ENCODE peak calls at places on chromosomes 1 and 21, in ten cellular contexts. F is body of pancreas, M is left ventricle myocardium inferior, N is GM06990, P is AG04450, I is PC-3, L is endodermal cell, B is AG10803, J is psoas muscle, E is transverse colon. K is an unnamed sample.
A peak's percentile ranks its signal among the peaks of the same experiment; 100 is the strongest.

GRCh38 chr1:176604461-176604860 is 141.5 kb downstream of the PAPPA2 start:
- DNase-seq in F (no peak), M (no peak), N (no peak), P (no peak), I (no peak), L (no peak), B (peak; percentile 54), J (no peak), E (no peak), K (no peak)

GRCh38 chr1:117561551-117561950 is 44.3 kb upstream of the TENT5C start:
- DNase-seq in F (no peak), M (no peak), N (no peak), P (no peak), I (no peak), L (no peak), B (no peak), J (no peak), E (no peak), K (no peak)

GRCh38 chr1:86429830-86430229 is 5.9 kb downstream of the CLCA2 start:
- DNase-seq in F (peak; percentile 60), M (no peak), N (no peak), P (peak; percentile 77), I (peak; percentile 94), L (no peak), B (peak; percentile 95), J (no peak), E (no peak), K (peak; percentile 98)

GRCh38 chr1:223716302-223716862 is 4.0 kb downstream of the CAPN2 start:
- DNase-seq in F (no peak), M (no peak), N (peak; percentile 43), P (no peak), I (no peak), L (no peak), B (peak; percentile 86), J (no peak), E (peak; percentile 43), K (peak; percentile 66)

GRCh38 chr1:10850026-10850425 is 53.6 kb upstream of the CASZ1 start:
- DNase-seq in F (no peak), M (no peak), N (no peak), P (no peak), I (no peak), L (no peak), B (no peak), J (no peak), E (no peak), K (no peak)

GRCh38 chr1:56374026-56374974 is 205.1 kb downstream of the PLPP3 start:
- DNase-seq in F (no peak), M (peak; percentile 36), N (no peak), P (no peak), I (peak; percentile 54), L (no peak), B (peak; percentile 46), J (peak; percentile 40), E (no peak), K (no peak)

GRCh38 chr1:29747136-29747670 is 510.9 kb downstream of the PTPRU start:
- DNase-seq in F (no peak), M (no peak), N (no peak), P (no peak), I (no peak), L (no peak), B (no peak), J (no peak), E (no peak), K (no peak)

GRCh38 chr1:151158311-151158710 is 1.9 kb downstream of the TNFAIP8L2 start:
- DNase-seq in F (no peak), M (no peak), N (no peak), P (no peak), I (no peak), L (no peak), B (no peak), J (no peak), E (no peak), K (no peak)

GRCh38 chr1:101567582-101568189 is 330.9 kb downstream of the S1PR1 start:
- DNase-seq in F (peak; percentile 13), M (peak; percentile 15), N (peak; percentile 10), P (no peak), I (peak; percentile 51), L (peak; percentile 73), B (peak; percentile 31), J (no peak), E (peak; percentile 40), K (peak; percentile 47)

GRCh38 chr1:903305-903704 is 20.4 kb upstream of the SAMD11 start:
- DNase-seq in F (no peak), M (no peak), N (no peak), P (no peak), I (no peak), L (peak; percentile 23), B (no peak), J (no peak), E (no peak), K (no peak)

GRCh38 chr1:208437416-208437815 is 193.2 kb upstream of the PLXNA2 start:
- DNase-seq in F (no peak), M (no peak), N (no peak), P (no peak), I (peak; percentile 81), L (no peak), B (peak; percentile 70), J (no peak), E (no peak), K (peak; percentile 8)

GRCh38 chr1:221897312-221897711 is 155.4 kb upstream of the DUSP10 start:
- DNase-seq in F (no peak), M (no peak), N (no peak), P (peak; percentile 18), I (peak; percentile 65), L (no peak), B (peak; percentile 88), J (no peak), E (no peak), K (peak; percentile 10)

DNA sequence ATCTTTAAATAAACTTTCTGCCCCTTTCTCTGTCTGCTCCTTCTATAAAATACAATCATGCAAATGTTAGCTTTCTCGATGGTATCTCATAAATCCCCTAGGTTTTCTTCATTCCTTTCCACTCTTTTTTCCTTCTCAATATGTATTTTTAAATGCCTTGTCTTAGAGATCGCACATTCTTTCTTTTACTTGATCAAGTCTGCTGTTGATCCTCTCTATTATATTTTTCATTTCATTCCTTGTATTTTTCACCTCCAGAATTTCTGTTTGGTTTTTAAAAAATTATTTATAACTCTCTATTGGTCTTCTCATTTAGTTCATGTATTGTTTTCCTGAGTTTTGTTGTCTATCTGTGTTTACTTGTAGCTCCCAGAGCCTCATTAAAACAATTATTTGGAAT is 36.0 kb downstream of the TNFSF4 start:
- DNase-seq in F (no peak), M (no peak), N (no peak), P (no peak), I (no peak), L (no peak), B (no peak), J (no peak), E (no peak), K (no peak)
- TF ChIP-seq CTCF in F (no peak), M (no peak), N (no peak), P (no peak), I (no peak), L (no peak), B (no peak), J (no peak), E (no peak), K (no peak)

DNA sequence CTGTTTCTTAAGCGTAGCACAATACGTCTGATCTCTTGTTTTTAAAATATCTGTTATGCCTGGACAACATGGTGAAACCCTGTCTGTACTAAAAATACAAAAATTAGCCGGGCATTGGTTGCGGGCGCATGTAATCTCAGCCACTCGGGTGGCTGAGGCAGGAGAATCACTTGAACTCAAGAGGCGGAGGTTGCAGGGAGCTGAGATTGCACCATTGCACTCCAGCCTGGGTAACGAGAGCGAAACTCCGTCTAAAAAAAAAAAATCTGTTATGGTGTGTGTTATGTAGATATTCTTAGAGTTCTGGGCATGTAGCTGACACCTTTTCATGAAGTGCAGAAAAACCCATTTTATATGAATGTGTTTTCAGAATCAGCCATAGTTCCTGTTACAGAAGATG is 38.2 kb downstream of the RABGAP1L start:
- DNase-seq in F (no peak), M (no peak), N (no peak), P (no peak), I (no peak), L (no peak), B (no peak), J (no peak), E (no peak), K (no peak)
- H3K4me3 ChIP-seq in F (no peak overlapping the region), M (peak overlapping the region; percentile 39), N (no peak overlapping the region), P (no peak overlapping the region), I (no peak overlapping the region), L (no peak overlapping the region), B (no peak overlapping the region), J (no peak overlapping the region), E (no peak overlapping the region), K (no peak overlapping the region)

DNA sequence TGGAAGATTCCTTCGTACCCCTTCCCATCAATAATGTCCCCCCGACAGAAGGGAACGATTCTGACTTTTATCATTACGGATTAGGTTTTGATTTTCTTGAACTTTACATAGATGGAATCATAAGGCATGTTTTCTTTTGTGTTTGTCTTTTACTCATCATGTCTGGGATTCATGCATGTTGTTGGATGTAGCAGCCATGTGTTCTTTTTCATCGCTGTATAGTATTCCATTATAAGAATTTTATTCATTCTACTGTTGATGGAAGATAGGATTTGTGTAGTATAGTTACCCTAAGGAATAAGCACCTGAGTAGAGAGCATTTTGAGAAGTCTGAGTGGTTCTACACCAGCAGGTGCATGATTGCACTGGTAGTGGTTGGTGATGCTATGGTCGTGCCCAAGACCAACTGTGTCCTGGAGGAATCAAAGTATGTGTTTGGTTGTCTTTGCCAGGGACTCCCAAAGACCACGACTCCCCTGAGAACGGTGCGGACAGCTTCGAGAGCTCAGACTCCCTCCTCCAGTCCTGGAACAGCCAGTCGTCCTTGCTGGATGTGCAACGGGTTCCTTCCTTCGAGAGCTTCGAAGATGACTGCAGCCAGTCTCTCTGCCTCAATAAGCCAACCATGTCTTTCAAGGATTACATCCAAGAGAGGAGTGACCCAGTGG is 13.5 kb downstream of the ETS2 start:
- DNase-seq in F (no peak), M (no peak), N (no peak), P (no peak), I (no peak), L (peak; percentile 40), B (no peak), J (no peak), E (no peak), K (no peak)
- TF ChIP-seq CTCF in F (no peak), M (no peak), N (no peak), P (no peak), I (no peak), L (no peak), B (no peak), J (no peak), E (no peak), K (no peak)

DNA sequence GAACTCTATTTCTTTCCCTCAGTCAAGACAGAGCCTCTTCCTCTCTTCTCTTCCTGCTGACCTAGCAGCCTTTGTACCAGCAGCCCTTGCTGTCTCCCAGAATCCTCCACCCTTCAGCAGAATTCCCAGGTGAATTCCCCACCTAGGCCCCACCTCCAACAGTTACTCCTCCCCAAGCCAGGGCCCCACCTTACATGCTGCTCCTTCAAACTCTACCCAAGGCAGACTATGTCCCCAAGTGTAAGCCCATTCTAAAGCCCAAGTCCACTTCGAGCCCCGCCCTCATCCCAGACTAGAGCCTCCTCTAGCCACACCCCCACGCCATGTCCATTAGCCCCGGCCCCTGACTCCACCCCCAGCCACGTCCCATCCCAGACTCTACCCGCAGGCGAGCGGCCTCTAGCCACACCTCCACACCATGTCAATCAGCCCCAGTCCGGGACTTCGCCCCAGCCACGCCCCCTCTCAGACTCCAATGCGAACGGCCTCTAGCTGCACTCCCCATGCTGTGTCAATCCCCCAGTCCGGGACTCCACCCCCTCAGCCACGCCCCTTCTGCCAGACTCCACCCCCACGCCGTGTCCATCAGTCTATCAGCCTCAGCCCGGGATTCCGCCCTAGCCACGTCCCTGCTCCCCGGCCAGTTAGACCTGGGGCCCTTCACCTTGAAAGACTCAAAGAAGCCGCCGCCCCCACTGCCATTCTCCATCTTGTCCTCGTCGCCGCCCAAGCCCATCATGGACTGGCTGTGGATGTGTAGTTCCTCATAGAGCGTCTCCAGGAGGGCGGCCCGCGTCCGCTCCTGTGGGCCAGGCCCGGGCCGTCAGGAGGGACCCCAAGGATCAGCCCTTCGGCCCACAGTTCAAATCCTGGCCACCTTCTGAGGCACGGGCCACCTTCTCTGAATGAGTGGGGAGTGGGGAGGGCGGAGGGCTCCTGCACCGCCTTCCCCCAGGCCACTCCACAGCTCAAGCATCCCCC is 61.3 kb downstream of the RAP1GAP start:
- DNase-seq in F (peak; percentile 90), M (peak; percentile 61), N (peak; percentile 85), P (peak; percentile 18), I (peak; percentile 66), L (peak; percentile 100), B (peak; percentile 36), J (peak; percentile 62), E (peak; percentile 95), K (peak; percentile 71)
- H3K4me3 ChIP-seq in F (no peak overlapping the region), M (no peak overlapping the region), N (peak overlapping the region; percentile 22), P (no peak overlapping the region), I (no peak overlapping the region), L (no peak overlapping the region), B (no peak overlapping the region), J (no peak overlapping the region), E (no peak overlapping the region), K (no peak overlapping the region)